ENCODE peak calls at places on chromosomes 5 and 9, in nine cellular contexts. One of them, this sample, is unnamed.
A peak's percentile ranks its signal among the peaks of the same experiment; 100 is the strongest.

GRCh38 chr5:138461343-138462125 is 3.7 kb upstream of the EGR1 start:
- DNase-seq in foreskin fibroblast: peak; percentile 83
- DNase-seq in testis: no peak
- DNase-seq in SK-N-SH: no peak
- DNase-seq in ascending aorta: no peak
- DNase-seq in neural crest cell: no peak
- DNase-seq in HCT116: no peak
- DNase-seq in fibroblast of lung: peak; percentile 78
- DNase-seq in tibial artery: no peak
- DNase-seq in this sample: no peak

GRCh38 chr5:5291357-5291756 is 131.1 kb upstream of the ICE1 start:
- DNase-seq in fibroblast of lung: peak; percentile 87
- DNase-seq in neural crest cell: no peak
- DNase-seq in ascending aorta: no peak
- DNase-seq in HCT116: no peak
- DNase-seq in testis: no peak
- DNase-seq in SK-N-SH: no peak
- DNase-seq in foreskin fibroblast: no peak
- DNase-seq in tibial artery: no peak
- DNase-seq in this sample: peak; percentile 28

GRCh38 chr5:139651502-139651862 is 3.3 kb downstream of the CXXC5 start:
- DNase-seq in fibroblast of lung: no peak
- DNase-seq in foreskin fibroblast: no peak
- DNase-seq in HCT116: no peak
- DNase-seq in neural crest cell: no peak
- DNase-seq in ascending aorta: peak; percentile 8
- DNase-seq in testis: no peak
- DNase-seq in SK-N-SH: no peak
- DNase-seq in tibial artery: no peak
- DNase-seq in this sample: no peak

GRCh38 chr5:75461679-75462078 is 49.8 kb downstream of the CERT1 start:
- DNase-seq in foreskin fibroblast: peak; percentile 62
- DNase-seq in HCT116: no peak
- DNase-seq in testis: no peak
- DNase-seq in fibroblast of lung: no peak
- DNase-seq in tibial artery: no peak
- DNase-seq in ascending aorta: no peak
- DNase-seq in SK-N-SH: no peak
- DNase-seq in neural crest cell: no peak
- DNase-seq in this sample: no peak

GRCh38 chr5:57693488-57694305 is 211.1 kb upstream of the ACTBL2 start:
- DNase-seq in testis: no peak
- DNase-seq in tibial artery: no peak
- DNase-seq in foreskin fibroblast: peak; percentile 39
- DNase-seq in SK-N-SH: no peak
- DNase-seq in ascending aorta: no peak
- DNase-seq in HCT116: no peak
- DNase-seq in fibroblast of lung: no peak
- DNase-seq in neural crest cell: no peak
- DNase-seq in this sample: no peak

GRCh38 chr5:174459071-174459702 is 265.2 kb upstream of the MSX2 start:
- DNase-seq in tibial artery: no peak
- DNase-seq in ascending aorta: no peak
- DNase-seq in neural crest cell: no peak
- DNase-seq in foreskin fibroblast: no peak
- DNase-seq in SK-N-SH: no peak
- DNase-seq in HCT116: no peak
- DNase-seq in fibroblast of lung: peak; percentile 8
- DNase-seq in testis: no peak
- DNase-seq in this sample: no peak

GRCh38 chr9:121748080-121748479 is 96.6 kb downstream of the DAB2IP start:
- DNase-seq in HCT116: no peak
- DNase-seq in testis: no peak
- DNase-seq in fibroblast of lung: peak; percentile 39
- DNase-seq in ascending aorta: no peak
- DNase-seq in tibial artery: no peak
- DNase-seq in neural crest cell: no peak
- DNase-seq in foreskin fibroblast: peak; percentile 57
- DNase-seq in SK-N-SH: no peak
- DNase-seq in this sample: no peak

GRCh38 chr5:149063017-149063687 is at the start of gene SH3TC2:
- DNase-seq in SK-N-SH: no peak
- DNase-seq in tibial artery: no peak
- DNase-seq in testis: peak; percentile 92
- DNase-seq in HCT116: peak; percentile 72
- DNase-seq in foreskin fibroblast: peak; percentile 86
- DNase-seq in neural crest cell: peak; percentile 48
- DNase-seq in ascending aorta: no peak
- DNase-seq in fibroblast of lung: peak; percentile 57
- DNase-seq in this sample: no peak

GRCh38 chr9:130343445-130343918 is 77.9 kb downstream of the HMCN2 start:
- DNase-seq in foreskin fibroblast: no peak
- DNase-seq in testis: peak; percentile 33
- DNase-seq in ascending aorta: no peak
- DNase-seq in fibroblast of lung: no peak
- DNase-seq in HCT116: no peak
- DNase-seq in SK-N-SH: peak; percentile 88
- DNase-seq in tibial artery: no peak
- DNase-seq in neural crest cell: peak; percentile 72
- DNase-seq in this sample: no peak

GRCh38 chr9:17063535-17064135 is 71.2 kb upstream of the CNTLN start:
- DNase-seq in fibroblast of lung: peak; percentile 48
- DNase-seq in tibial artery: no peak
- DNase-seq in SK-N-SH: peak; percentile 56
- DNase-seq in HCT116: peak; percentile 32
- DNase-seq in testis: peak; percentile 48
- DNase-seq in foreskin fibroblast: peak; percentile 69
- DNase-seq in ascending aorta: no peak
- DNase-seq in neural crest cell: no peak
- DNase-seq in this sample: no peak

GRCh38 chr5:120545007-120545406 is 80.9 kb downstream of the PRR16 start:
- DNase-seq in HCT116: no peak
- DNase-seq in SK-N-SH: no peak
- DNase-seq in tibial artery: no peak
- DNase-seq in neural crest cell: no peak
- DNase-seq in fibroblast of lung: no peak
- DNase-seq in ascending aorta: no peak
- DNase-seq in testis: no peak
- DNase-seq in foreskin fibroblast: peak; percentile 30
- DNase-seq in this sample: no peak

GRCh38 chr9:128983536-128983935 is 36.0 kb downstream of the NUP188 start:
- DNase-seq in foreskin fibroblast: no peak
- DNase-seq in SK-N-SH: no peak
- DNase-seq in ascending aorta: no peak
- DNase-seq in fibroblast of lung: no peak
- DNase-seq in testis: no peak
- DNase-seq in neural crest cell: no peak
- DNase-seq in HCT116: no peak
- DNase-seq in tibial artery: no peak
- DNase-seq in this sample: no peak

GRCh38 chr9:128979111-128979510 is 31.6 kb downstream of the NUP188 start:
- DNase-seq in fibroblast of lung: no peak
- DNase-seq in HCT116: no peak
- DNase-seq in foreskin fibroblast: peak; percentile 64
- DNase-seq in testis: no peak
- DNase-seq in neural crest cell: no peak
- DNase-seq in SK-N-SH: no peak
- DNase-seq in ascending aorta: no peak
- DNase-seq in tibial artery: no peak
- DNase-seq in this sample: no peak
- TF ChIP-seq CTCF in fibroblast of lung: no peak
- TF ChIP-seq CTCF in HCT116: no peak
- TF ChIP-seq CTCF in foreskin fibroblast: no peak
- TF ChIP-seq CTCF in testis: no peak
- TF ChIP-seq CTCF in neural crest cell: no peak
- TF ChIP-seq CTCF in SK-N-SH: no peak
- TF ChIP-seq CTCF in ascending aorta: no peak
- TF ChIP-seq CTCF in tibial artery: no peak
- TF ChIP-seq CTCF in this sample: no peak

DNA sequence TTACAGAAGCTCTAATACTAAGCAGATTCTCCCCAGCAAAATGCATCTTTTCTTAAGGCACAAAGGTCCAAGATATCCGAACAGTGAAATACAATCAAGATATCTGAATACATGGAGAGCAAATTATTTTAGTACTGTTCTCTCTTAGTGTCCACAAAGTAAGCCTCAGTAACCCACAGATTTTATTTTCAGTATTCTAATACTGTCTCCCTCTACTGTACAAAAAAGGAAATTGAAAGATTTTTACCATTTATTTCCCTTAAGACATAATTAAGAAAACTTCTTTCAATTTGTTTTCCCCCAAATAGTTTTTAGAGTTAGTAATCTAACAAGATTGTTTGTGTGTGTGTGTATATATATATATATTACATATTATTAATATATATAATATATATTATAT is 24.7 kb upstream of the NOL6 start:
- DNase-seq in HCT116: no peak
- DNase-seq in SK-N-SH: no peak
- DNase-seq in fibroblast of lung: no peak
- DNase-seq in neural crest cell: no peak
- DNase-seq in foreskin fibroblast: no peak
- DNase-seq in testis: no peak
- DNase-seq in tibial artery: no peak
- DNase-seq in ascending aorta: no peak
- DNase-seq in this sample: no peak
- TF ChIP-seq CTCF in HCT116: peak; percentile 20
- TF ChIP-seq CTCF in SK-N-SH: peak; percentile 58
- TF ChIP-seq CTCF in fibroblast of lung: no peak
- TF ChIP-seq CTCF in neural crest cell: peak; percentile 54
- TF ChIP-seq CTCF in foreskin fibroblast: no peak
- TF ChIP-seq CTCF in testis: no peak
- TF ChIP-seq CTCF in tibial artery: no peak
- TF ChIP-seq CTCF in ascending aorta: peak; percentile 20
- TF ChIP-seq CTCF in this sample: no peak

GRCh38 chr5:169197343-169197742 is 103.6 kb downstream of the SLIT3 start:
- DNase-seq in SK-N-SH: no peak
- DNase-seq in HCT116: no peak
- DNase-seq in neural crest cell: no peak
- DNase-seq in testis: peak; percentile 30
- DNase-seq in foreskin fibroblast: peak; percentile 57
- DNase-seq in ascending aorta: no peak
- DNase-seq in tibial artery: no peak
- DNase-seq in fibroblast of lung: no peak
- DNase-seq in this sample: peak; percentile 47
- TF ChIP-seq CTCF in SK-N-SH: no peak
- TF ChIP-seq CTCF in HCT116: peak; percentile 10
- TF ChIP-seq CTCF in neural crest cell: no peak
- TF ChIP-seq CTCF in testis: no peak
- TF ChIP-seq CTCF in foreskin fibroblast: no peak
- TF ChIP-seq CTCF in ascending aorta: peak; percentile 67
- TF ChIP-seq CTCF in tibial artery: no peak
- TF ChIP-seq CTCF in fibroblast of lung: no peak
- TF ChIP-seq CTCF in this sample: peak; percentile 48

DNA sequence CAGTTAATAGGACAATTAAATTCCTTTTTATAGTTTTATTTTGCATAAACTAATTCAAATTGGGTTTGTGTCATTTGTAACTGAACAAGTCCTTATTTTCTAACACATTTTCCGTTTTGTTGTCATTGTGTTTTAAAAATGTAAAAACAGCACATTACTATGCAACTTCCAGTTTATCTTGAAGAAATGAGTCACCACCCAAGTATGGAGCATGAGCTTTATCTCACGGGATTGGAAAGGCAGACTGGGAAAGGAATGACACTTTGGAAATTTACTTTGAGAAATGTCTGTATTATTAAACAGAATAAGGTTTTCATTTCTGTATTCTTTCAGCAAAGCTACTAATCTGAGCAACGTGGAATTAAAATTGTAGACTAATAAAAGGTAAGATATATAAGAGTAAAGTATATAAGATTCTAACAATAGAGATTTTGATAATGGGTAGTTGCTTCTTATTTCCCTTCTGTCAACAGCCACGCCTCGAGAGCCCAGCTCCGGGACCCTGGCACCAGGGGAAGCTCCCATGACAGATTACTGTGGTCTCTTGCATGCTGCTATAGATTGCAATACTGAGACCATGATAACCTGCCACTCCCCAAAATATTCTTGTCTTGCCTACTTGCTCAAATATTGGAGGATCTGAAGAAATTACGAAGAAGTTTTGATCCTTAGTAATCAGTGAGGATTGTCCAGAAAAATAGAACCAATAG is 433.1 kb downstream of the CHSY3 start:
- DNase-seq in HCT116: no peak
- DNase-seq in ascending aorta: no peak
- DNase-seq in tibial artery: no peak
- DNase-seq in SK-N-SH: no peak
- DNase-seq in testis: no peak
- DNase-seq in foreskin fibroblast: peak; percentile 56
- DNase-seq in neural crest cell: no peak
- DNase-seq in fibroblast of lung: peak; percentile 84
- DNase-seq in this sample: no peak
- TF ChIP-seq CTCF in HCT116: no peak
- TF ChIP-seq CTCF in ascending aorta: no peak
- TF ChIP-seq CTCF in tibial artery: no peak
- TF ChIP-seq CTCF in SK-N-SH: no peak
- TF ChIP-seq CTCF in testis: no peak
- TF ChIP-seq CTCF in foreskin fibroblast: no peak
- TF ChIP-seq CTCF in neural crest cell: no peak
- TF ChIP-seq CTCF in fibroblast of lung: no peak
- TF ChIP-seq CTCF in this sample: no peak

GRCh38 chr9:98502311-98502975 is 206.3 kb downstream of the GABBR2 start:
- DNase-seq in ascending aorta: no peak
- DNase-seq in testis: no peak
- DNase-seq in HCT116: no peak
- DNase-seq in foreskin fibroblast: peak; percentile 68
- DNase-seq in tibial artery: no peak
- DNase-seq in neural crest cell: no peak
- DNase-seq in fibroblast of lung: peak; percentile 76
- DNase-seq in SK-N-SH: no peak
- DNase-seq in this sample: peak; percentile 40
- TF ChIP-seq CTCF in ascending aorta: no peak
- TF ChIP-seq CTCF in testis: no peak
- TF ChIP-seq CTCF in HCT116: no peak
- TF ChIP-seq CTCF in foreskin fibroblast: no peak
- TF ChIP-seq CTCF in tibial artery: no peak
- TF ChIP-seq CTCF in neural crest cell: no peak
- TF ChIP-seq CTCF in fibroblast of lung: no peak
- TF ChIP-seq CTCF in SK-N-SH: no peak
- TF ChIP-seq CTCF in this sample: no peak

GRCh38 chr5:77991084-77991483 is 214.9 kb upstream of the TBCA start:
- DNase-seq in HCT116: no peak
- DNase-seq in SK-N-SH: no peak
- DNase-seq in fibroblast of lung: no peak
- DNase-seq in foreskin fibroblast: no peak
- DNase-seq in tibial artery: no peak
- DNase-seq in ascending aorta: no peak
- DNase-seq in neural crest cell: no peak
- DNase-seq in testis: no peak
- DNase-seq in this sample: no peak
- TF ChIP-seq CTCF in HCT116: no peak
- TF ChIP-seq CTCF in SK-N-SH: no peak
- TF ChIP-seq CTCF in fibroblast of lung: no peak
- TF ChIP-seq CTCF in foreskin fibroblast: no peak
- TF ChIP-seq CTCF in tibial artery: no peak
- TF ChIP-seq CTCF in ascending aorta: no peak
- TF ChIP-seq CTCF in neural crest cell: no peak
- TF ChIP-seq CTCF in testis: no peak
- TF ChIP-seq CTCF in this sample: no peak

DNA sequence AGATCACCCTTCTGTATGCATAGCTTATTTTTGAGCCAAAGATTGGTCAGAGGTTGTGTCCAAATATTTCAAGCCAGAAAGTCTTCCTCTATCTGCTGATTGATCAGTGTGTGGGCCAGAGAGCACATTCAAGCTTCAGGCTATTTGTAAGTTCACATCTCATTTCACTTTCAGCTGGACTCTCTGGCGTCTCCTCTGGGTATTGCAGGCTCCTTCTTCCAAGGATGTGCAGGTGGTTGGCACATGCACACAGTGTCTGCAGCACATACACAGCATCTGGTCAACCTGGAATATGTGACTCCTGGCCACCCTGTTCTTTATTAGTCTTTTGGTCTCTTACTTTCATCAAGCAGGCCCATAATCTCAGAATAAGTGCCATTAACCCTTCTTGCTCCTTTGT is 516.1 kb downstream of the ANXA1 start:
- DNase-seq in testis: peak; percentile 30
- DNase-seq in tibial artery: no peak
- DNase-seq in neural crest cell: no peak
- DNase-seq in foreskin fibroblast: peak; percentile 8
- DNase-seq in HCT116: no peak
- DNase-seq in SK-N-SH: peak; percentile 14
- DNase-seq in ascending aorta: no peak
- DNase-seq in fibroblast of lung: peak; percentile 8
- DNase-seq in this sample: no peak
- TF ChIP-seq CTCF in testis: no peak
- TF ChIP-seq CTCF in tibial artery: no peak
- TF ChIP-seq CTCF in neural crest cell: peak; percentile 25
- TF ChIP-seq CTCF in foreskin fibroblast: peak; percentile 4
- TF ChIP-seq CTCF in HCT116: no peak
- TF ChIP-seq CTCF in SK-N-SH: no peak
- TF ChIP-seq CTCF in ascending aorta: no peak
- TF ChIP-seq CTCF in fibroblast of lung: no peak
- TF ChIP-seq CTCF in this sample: no peak

This sample was measured in thyroid gland.